ENCODE peak calls at places on chromosome 1, in seven cellular contexts. H, T, S, Z, J, Y and R are unnamed samples.

GRCh38 chr1:91601554-91602322 is 101.1 kb downstream of the CDC7 start:
- DNase-seq in H (no peak), S (no peak), Y (no peak), Z (no peak), T (no peak), J (no peak), R (no peak)

GRCh38 chr1:24862775-24863483 is 67.1 kb downstream of the RUNX3 start:
- DNase-seq in J (no peak), Y (no peak), S (no peak), Z (no peak), T (no peak), H (no peak), R (no peak)

GRCh38 chr1:53311104-53311908 is 16.6 kb downstream of the LRP8 start:
- DNase-seq in S (no peak), Y (no peak), Z (no peak), T (no peak), H (no peak), J (no peak), R (no peak)

GRCh38 chr1:234758851-234759250 is 148.9 kb upstream of the IRF2BP2 start:
- DNase-seq in J (no peak), H (no peak), T (no peak), Z (no peak), S (no peak), Y (no peak), R (no peak)

GRCh38 chr1:185798505-185798904 is 64.3 kb downstream of the HMCN1 start:
- DNase-seq in S (no peak), J (no peak), T (no peak), Y (no peak), H (no peak), Z (no peak), R (no peak)

GRCh38 chr1:38444770-38445442 is 398.3 kb upstream of the POU3F1 start:
- DNase-seq in J (no peak), Z (no peak), Y (no peak), T (no peak), S (no peak), H (no peak), R (no peak)

GRCh38 chr1:108082006-108082405 is 117.0 kb upstream of the VAV3 start:
- DNase-seq in H (no peak), Z (no peak), J (no peak), S (no peak), T (peak; percentile 52), Y (no peak), R (no peak)

GRCh38 chr1:207752456-207753132 is 740 bp downstream of the CD46 start:
- DNase-seq in T (no peak), Y (no peak), Z (no peak), S (peak; percentile 72), H (no peak), J (peak; percentile 11), R (no peak)

GRCh38 chr1:225479996-225480720 is 52.3 kb upstream of the LBR start:
- DNase-seq in Z (no peak), Y (no peak), T (no peak), S (no peak), J (no peak), H (no peak), R (no peak)

GRCh38 chr1:33346921-33347649 is 26.2 kb upstream of the A3GALT2 start:
- DNase-seq in T (no peak), J (peak; percentile 93), H (no peak), S (no peak), Z (peak; percentile 58), Y (no peak), R (no peak)

GRCh38 chr1:59225594-59225993 is 71.3 kb upstream of the FGGY start:
- DNase-seq in J (no peak), H (no peak), Z (no peak), S (no peak), Y (no peak), T (no peak), R (peak; percentile 63)

GRCh38 chr1:1306070-1306660 is 1.6 kb downstream of the ACAP3 start:
- DNase-seq in Y (no peak), Z (no peak), S (no peak), H (no peak), J (no peak), T (no peak), R (no peak)

GRCh38 chr1:66607458-66607857 is 73.5 kb downstream of the SGIP1 start:
- DNase-seq in S (no peak), J (no peak), T (no peak), Y (no peak), Z (no peak), H (no peak), R (no peak)

GRCh38 chr1:100622037-100622436 is 84.1 kb downstream of the GPR88 start:
- DNase-seq in Y (no peak), S (no peak), Z (peak; percentile 6), J (peak; percentile 99), T (no peak), H (no peak), R (no peak)

GRCh38 chr1:185663332-185663731 is 70.9 kb upstream of the HMCN1 start:
- DNase-seq in H (no peak), Z (no peak), S (no peak), J (peak; percentile 9), T (no peak), Y (no peak), R (no peak)

GRCh38 chr1:47951545-47952235 is 45.5 kb downstream of the TRABD2B start:
- DNase-seq in S (no peak), Y (no peak), T (no peak), Z (no peak), H (no peak), J (no peak), R (no peak)

GRCh38 chr1:18815203-18815531 is 44.3 kb downstream of the TAS1R2 start:
- DNase-seq in S (no peak), Z (no peak), Y (no peak), H (no peak), T (no peak), J (no peak), R (no peak)

GRCh38 chr1:5369223-5369622 is 623.0 kb downstream of the NPHP4 start:
- DNase-seq in Y (no peak), S (no peak), J (no peak), Z (no peak), T (no peak), H (no peak), R (no peak)

GRCh38 chr1:25360596-25361581 is 22.8 kb downstream of the TMEM50A start:
- DNase-seq in H (no peak), T (no peak), Y (no peak), S (no peak), Z (no peak), J (peak; percentile 47), R (no peak)

GRCh38 chr1:157092831-157093230 is 6.8 kb downstream of the ETV3L start:
- DNase-seq in T (no peak), H (no peak), J (peak; percentile 53), S (no peak), Y (no peak), Z (no peak), R (no peak)

GRCh38 chr1:153573351-153573750 is 7.7 kb upstream of the S100A2 start:
- DNase-seq in T (no peak), J (peak; percentile 28), Z (no peak), Y (no peak), H (no peak), S (no peak), R (no peak)

GRCh38 chr1:218665216-218665615 is 320.1 kb downstream of the TGFB2 start:
- DNase-seq in Z (peak; percentile 51), T (peak; percentile 80), J (peak; percentile 76), S (no peak), H (no peak), Y (no peak), R (no peak)

GRCh38 chr1:214337536-214337935 is 56.6 kb downstream of the SMYD2 start:
- DNase-seq in Z (no peak), J (peak; percentile 85), H (no peak), Y (no peak), T (no peak), S (no peak), R (no peak)

GRCh38 chr1:205921559-205921887 is 21.7 kb downstream of the SLC26A9 start:
- DNase-seq in Y (no peak), J (no peak), T (no peak), S (no peak), Z (no peak), H (no peak), R (no peak)

GRCh38 chr1:46202975-46203737 is at the start of gene LURAP1:
- DNase-seq in H (peak; percentile 56), Z (no peak), J (peak; percentile 68), T (peak; percentile 78), Y (no peak), S (no peak), R (no peak)

DNA sequence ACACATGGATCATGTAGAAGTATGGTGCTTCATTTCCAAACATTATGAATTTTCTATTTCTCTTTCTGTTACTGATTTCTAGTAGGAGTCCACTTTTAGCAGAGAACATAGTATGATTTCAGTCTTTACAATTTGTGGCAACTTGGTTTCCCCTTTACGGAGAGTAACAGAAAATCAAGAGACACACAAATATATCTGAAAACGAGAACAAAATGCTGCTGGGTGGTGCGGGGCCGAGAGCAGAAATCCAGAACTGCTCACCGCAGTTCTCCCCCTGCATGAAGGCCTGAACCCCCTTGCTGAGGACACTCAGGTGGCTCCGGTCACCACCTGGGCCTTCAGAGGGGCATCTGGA is 94.5 kb upstream of the FMN2 start:
- DNase-seq in H (no peak), Y (no peak), S (peak; percentile 4), T (no peak), J (no peak), Z (no peak), R (no peak)
- H3K4me3 ChIP-seq in H (peak overlapping the region; percentile 74), Y (no peak overlapping the region), S (no peak overlapping the region), T (no peak overlapping the region), J (no peak overlapping the region), Z (no peak overlapping the region), R (no peak overlapping the region)

DNA sequence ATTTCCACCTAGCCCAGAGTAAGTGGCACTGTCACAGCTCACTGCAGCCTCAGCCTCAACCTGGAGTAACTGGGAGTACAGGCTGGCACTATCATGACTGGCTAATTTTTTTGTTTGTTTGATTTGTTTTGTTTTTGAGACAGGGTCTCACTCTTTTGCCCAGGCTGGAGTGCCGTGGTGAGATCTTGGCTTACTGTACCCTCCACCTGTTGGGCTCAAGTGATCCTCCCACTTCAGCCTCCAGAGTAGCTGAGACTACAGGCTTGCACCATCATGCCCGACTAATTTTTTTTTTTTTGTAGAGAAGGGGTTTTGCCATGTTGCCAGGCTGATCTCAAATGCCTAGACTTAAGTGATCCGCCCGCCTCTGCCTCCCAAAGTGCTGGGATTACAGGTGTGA is 2.5 kb downstream of the UCK2 start:
- DNase-seq in T (no peak), Z (no peak), S (no peak), H (no peak), Y (no peak), J (no peak), R (no peak)
- H3K4me3 ChIP-seq in T (no peak overlapping the region), Z (no peak overlapping the region), S (peak overlapping the region; percentile 73), H (no peak overlapping the region), Y (peak overlapping the region; percentile 86), J (peak overlapping the region; percentile 86), R (peak overlapping the region; percentile 79)

DNA sequence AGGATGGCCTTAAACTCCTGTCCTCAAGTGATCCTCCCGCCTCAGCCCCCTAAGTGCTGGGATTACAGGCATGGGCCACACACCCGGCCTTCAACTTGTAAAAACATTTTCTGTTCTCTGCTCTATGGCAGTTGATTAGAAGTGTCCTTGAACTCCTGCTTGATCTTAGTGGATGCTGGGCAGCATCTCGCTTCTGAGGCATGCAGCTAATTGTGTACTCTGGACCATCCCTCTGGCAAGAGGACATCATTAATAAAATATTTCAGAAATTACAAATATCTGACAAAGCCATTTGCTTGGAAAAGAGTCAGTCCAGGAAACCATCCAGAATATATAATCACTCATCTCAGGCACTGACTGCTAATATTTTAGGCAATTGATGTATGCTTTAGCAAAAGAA is 8.1 kb downstream of the NGF start:
- DNase-seq in S (no peak), Z (no peak), J (no peak), H (no peak), T (no peak), Y (no peak), R (no peak)
- H3K4me3 ChIP-seq in S (no peak overlapping the region), Z (peak overlapping the region; percentile 2), J (no peak overlapping the region), H (no peak overlapping the region), T (no peak overlapping the region), Y (no peak overlapping the region), R (no peak overlapping the region)

GRCh38 chr1:57162607-57163235 is 196.9 kb upstream of the C8B start:
- DNase-seq in H (no peak), J (no peak), Z (no peak), S (no peak), T (peak; percentile 55), Y (no peak), R (no peak)
- H3K4me3 ChIP-seq in H (no peak overlapping the region), J (no peak overlapping the region), Z (no peak overlapping the region), S (no peak overlapping the region), T (no peak overlapping the region), Y (no peak overlapping the region), R (no peak overlapping the region)